ENCODE peak calls at places on chromosomes 13 and 19, in four cellular contexts. W is K562, F is HCT116, P is HepG2. B is an unnamed sample.

GRCh38 chr13:37225414-37226047 is 120.1 kb upstream of the CSNK1A1L start:
- DNase-seq in F (no peak), P (no peak), W (no peak), B (no peak)

GRCh38 chr19:48997972-48998371 is 4.3 kb downstream of the RUVBL2 start:
- DNase-seq in W (peak; percentile 72), P (peak; percentile 73), F (peak; percentile 62), B (no peak)

GRCh38 chr19:44904426-44904994 is 1.1 kb upstream of the APOE start:
- DNase-seq in F (no peak), P (peak; percentile 34), W (no peak), B (no peak)

GRCh38 chr19:14434543-14435319 is 1.6 kb downstream of the PKN1 start:
- DNase-seq in F (no peak), W (peak; percentile 58), P (peak; percentile 72), B (no peak)

GRCh38 chr19:42857544-42857867 is 22.0 kb downstream of the PSG1 start:
- DNase-seq in P (no peak), W (no peak), F (no peak), B (no peak)

GRCh38 chr19:49824662-49825061 is 6.6 kb downstream of the MED25 start:
- DNase-seq in P (no peak), F (no peak), W (no peak), B (no peak)

GRCh38 chr19:372306-372890 is 27.8 kb upstream of the MIER2 start:
- DNase-seq in P (no peak), F (no peak), W (no peak), B (no peak)

GRCh38 chr19:50026550-50026906 is 723 bp downstream of the ZNF473 start:
- DNase-seq in P (no peak), W (no peak), F (no peak), B (no peak)

GRCh38 chr13:28820099-28821051 is at the start of gene MTUS2:
- DNase-seq in F (no peak), W (peak; percentile 69), P (no peak), B (no peak)

GRCh38 chr19:38922482-38922881 is 8.1 kb downstream of the SARS2 start:
- DNase-seq in F (no peak), P (no peak), W (peak; percentile 13), B (no peak)

GRCh38 chr19:50778906-50779430 is 8.7 kb downstream of the GPR32 start:
- DNase-seq in P (no peak), W (peak; percentile 54), F (no peak), B (no peak)

GRCh38 chr19:47353307-47353712 is 4.2 kb downstream of the DHX34 start:
- DNase-seq in W (no peak), F (no peak), P (peak; percentile 76), B (no peak)

GRCh38 chr19:45455707-45456499 is 11.9 kb upstream of the FOSB start:
- DNase-seq in P (peak; percentile 89), F (peak; percentile 95), W (peak; percentile 87), B (peak; percentile 92)

GRCh38 chr19:8458380-8458779 is 13.6 kb downstream of the HNRNPM start:
- DNase-seq in P (no peak), W (no peak), F (no peak), B (no peak)

GRCh38 chr19:8457802-8458201 is 13.0 kb downstream of the HNRNPM start:
- DNase-seq in W (no peak), F (no peak), P (no peak), B (no peak)

GRCh38 chr19:8459520-8460260 is 14.9 kb downstream of the HNRNPM start:
- DNase-seq in P (peak; percentile 29), F (no peak), W (no peak), B (peak; percentile 48)

GRCh38 chr19:8460516-8461298 is 15.9 kb downstream of the HNRNPM start:
- DNase-seq in F (no peak), W (no peak), P (no peak), B (no peak)

GRCh38 chr19:8459095-8459494 is 14.3 kb downstream of the HNRNPM start:
- DNase-seq in W (no peak), P (no peak), F (no peak), B (no peak)
- H3K27ac ChIP-seq in W (no peak overlapping the region), P (no peak overlapping the region), F (no peak overlapping the region), B (peak overlapping the region; percentile 88)

DNA sequence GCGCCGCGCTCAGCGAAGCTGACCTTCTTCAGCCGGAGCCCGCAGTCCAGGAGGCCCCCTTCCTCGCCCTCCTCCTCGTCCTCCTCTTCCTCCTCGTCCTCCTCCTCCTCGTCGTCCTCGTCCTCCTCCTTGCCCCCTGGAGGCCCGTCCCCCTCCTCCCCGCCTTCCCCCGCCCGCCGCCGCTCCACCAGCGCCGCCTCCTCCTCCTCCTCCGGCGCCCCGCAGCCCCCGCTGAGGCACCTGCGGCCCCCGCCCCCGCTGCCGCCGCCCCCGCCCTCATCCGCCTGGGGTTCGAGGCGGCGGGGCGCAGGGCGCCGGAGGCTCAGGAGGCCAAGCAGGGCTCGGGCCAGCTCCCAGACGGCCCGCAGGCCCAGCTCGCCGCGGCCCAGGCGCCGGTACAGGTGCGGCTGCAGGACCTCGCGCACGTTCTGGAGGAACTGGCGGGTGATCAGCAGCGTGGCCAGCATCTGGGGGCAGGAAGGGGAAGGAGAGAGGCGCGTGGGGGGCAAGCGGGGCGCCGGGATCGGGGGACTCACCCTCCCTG is 6.1 kb downstream of the ANO8 start:
- DNase-seq in W (peak; percentile 61), F (no peak), P (no peak), B (no peak)
- TF ChIP-seq TCF7L2 in W (no peak), F (no peak), P (no peak), B (no peak)

GRCh38 chr13:29849071-29849541 is 1.3 kb downstream of the UBL3 start:
- DNase-seq in F (no peak), W (no peak), P (peak; percentile 13), B (no peak)

GRCh38 chr13:29853131-29853530 is 2.7 kb upstream of the UBL3 start:
- DNase-seq in W (no peak), P (no peak), F (no peak), B (no peak)

GRCh38 chr13:29852464-29853054 is 2.1 kb upstream of the UBL3 start:
- DNase-seq in P (no peak), F (no peak), W (no peak), B (no peak)

GRCh38 chr13:29849731-29850212 is 645 bp downstream of the UBL3 start:
- DNase-seq in W (peak; percentile 12), F (no peak), P (peak; percentile 33), B (no peak)

GRCh38 chr13:29850213-29850898 is at the start of gene UBL3:
- DNase-seq in W (peak; percentile 92), F (peak; percentile 85), P (peak; percentile 90), B (no peak)
- TF ChIP-seq REST in W (no peak), F (no peak), P (no peak), B (no peak)

GRCh38 chr13:49368688-49369087 is 75.2 kb downstream of the CAB39L start:
- DNase-seq in F (no peak), W (no peak), P (no peak), B (no peak)

GRCh38 chr13:49370390-49370789 is 73.5 kb downstream of the CAB39L start:
- DNase-seq in P (no peak), W (no peak), F (no peak), B (no peak)

GRCh38 chr13:49367640-49368431 is 76.0 kb downstream of the CAB39L start:
- DNase-seq in W (no peak), P (no peak), F (no peak), B (no peak)

GRCh38 chr13:49369876-49370275 is 74.0 kb downstream of the CAB39L start:
- DNase-seq in F (no peak), P (no peak), W (no peak), B (no peak)

DNA sequence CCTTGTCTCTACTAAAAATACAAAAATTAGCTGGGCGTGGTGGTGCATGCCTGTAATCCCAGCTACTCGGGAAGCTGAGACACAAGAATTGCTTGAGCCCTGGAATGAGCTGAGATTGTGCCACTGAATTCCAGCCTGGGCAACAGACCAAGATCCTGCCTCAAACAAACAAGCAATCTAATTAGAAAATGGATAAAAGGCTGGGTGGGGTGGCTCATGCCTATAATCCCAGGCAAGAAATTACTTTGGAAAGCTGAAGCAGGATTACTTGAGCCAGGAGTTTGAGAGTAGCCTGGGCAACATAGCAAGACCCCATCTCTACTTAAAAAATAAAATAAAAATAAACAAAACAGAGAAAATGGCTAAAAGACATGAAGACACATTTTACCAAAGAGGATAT is 77.0 kb downstream of the CAB39L start:
- DNase-seq in P (no peak), F (no peak), W (no peak), B (no peak)
- H3K27ac ChIP-seq in P (no peak overlapping the region), F (no peak overlapping the region), W (no peak overlapping the region), B (no peak overlapping the region)